ENCODE peak calls at places on chromosomes 11 and 22, in seven cellular contexts. M is adipocyte; A is stimulated activated CD8-positive, alpha-beta memory T cell treated with anti-CD3 and anti-CD28 coated beads, Interleukin-12 subunit alpha, Interleukin-12 subunit beta, amount 100 ng/mL, for 4 hours; E is nephron progenitor cell; P is HCEC 1CT; N is GM04504; T is SJSA1. C is an unnamed sample.

GRCh38 chr11:114172871-114173444 is 113.4 kb downstream of the ZBTB16 start:
- DNase-seq in M (no peak), A (no peak), E (no peak), P (no peak), N (no peak), T (no peak), C (peak; percentile 75)

GRCh38 chr11:65215441-65216076 is 33.8 kb downstream of the CAPN1 start:
- DNase-seq in M (no peak), A (no peak), E (no peak), P (no peak), N (no peak), T (peak; percentile 49), C (no peak)

GRCh38 chr11:105357764-105358163 is 218.2 kb upstream of the CARD18 start:
- DNase-seq in M (peak; percentile 12), A (no peak), E (no peak), P (no peak), N (no peak), T (no peak), C (no peak)

GRCh38 chr11:40183073-40184064 is 1276.1 kb downstream of the LRRC4C start:
- DNase-seq in M (no peak), A (no peak), E (no peak), P (no peak), N (no peak), T (no peak), C (no peak)

GRCh38 chr11:123139206-123139605 is 55.8 kb downstream of the CLMP start:
- DNase-seq in M (no peak), A (no peak), E (no peak), P (no peak), N (no peak), T (no peak), C (no peak)

GRCh38 chr11:33387586-33387985 is 130.4 kb downstream of the HIPK3 start:
- DNase-seq in M (no peak), A (no peak), E (no peak), P (peak; percentile 12), N (no peak), T (no peak), C (no peak)

GRCh38 chr11:79547256-79547655 is 106.4 kb upstream of the TENM4 start:
- DNase-seq in M (no peak), A (no peak), E (no peak), P (no peak), N (no peak), T (no peak), C (no peak)

GRCh38 chr11:134164490-134165370 is 59.0 kb downstream of the NCAPD3 start:
- DNase-seq in M (no peak), A (no peak), E (no peak), P (no peak), N (no peak), T (no peak), C (no peak)

GRCh38 chr22:23823331-23823791 is 15.4 kb downstream of the DERL3 start:
- DNase-seq in M (no peak), A (no peak), E (no peak), P (no peak), N (no peak), T (no peak), C (no peak)

GRCh38 chr11:119373917-119374631 is 7.4 kb downstream of the USP2 start:
- DNase-seq in M (peak; percentile 86), A (no peak), E (peak; percentile 86), P (peak; percentile 72), N (peak; percentile 37), T (peak; percentile 50), C (peak; percentile 24)